ENCODE peak calls at places on chromosomes 16 and 17, in eight cellular contexts. One of them, this sample, is unnamed.

GRCh38 chr16:10178079-10178478 is 4.1 kb downstream of the GRIN2A start:
- DNase-seq in OCI-LY7: no peak
- DNase-seq in lower leg skin: peak
- DNase-seq in prostate gland: no peak
- DNase-seq in cardiac fibroblast: no peak
- DNase-seq in gastrocnemius medialis: no peak
- DNase-seq in skeletal muscle cell: no peak
- DNase-seq in AG04450: no peak
- DNase-seq in this sample: no peak

GRCh38 chr17:16912021-16912962 is 59.6 kb downstream of the TNFRSF13B start:
- DNase-seq in OCI-LY7: no peak
- DNase-seq in lower leg skin: peak
- DNase-seq in prostate gland: no peak
- DNase-seq in cardiac fibroblast: no peak
- DNase-seq in gastrocnemius medialis: no peak
- DNase-seq in skeletal muscle cell: no peak
- DNase-seq in AG04450: no peak
- DNase-seq in this sample: no peak

GRCh38 chr16:67726106-67727034 is 7.3 kb upstream of the GFOD2 start:
- DNase-seq in OCI-LY7: no peak
- DNase-seq in lower leg skin: no peak
- DNase-seq in prostate gland: no peak
- DNase-seq in cardiac fibroblast: no peak
- DNase-seq in gastrocnemius medialis: no peak
- DNase-seq in skeletal muscle cell: no peak
- DNase-seq in AG04450: no peak
- DNase-seq in this sample: no peak

GRCh38 chr16:31078597-31079341 is 4.5 kb downstream of the ZNF646 start:
- DNase-seq in OCI-LY7: no peak
- DNase-seq in lower leg skin: no peak
- DNase-seq in prostate gland: no peak
- DNase-seq in cardiac fibroblast: no peak
- DNase-seq in gastrocnemius medialis: no peak
- DNase-seq in skeletal muscle cell: no peak
- DNase-seq in AG04450: no peak
- DNase-seq in this sample: no peak

GRCh38 chr17:1710807-1711553 is 803 bp upstream of the TLCD2 start:
- DNase-seq in OCI-LY7: no peak
- DNase-seq in lower leg skin: no peak
- DNase-seq in prostate gland: no peak
- DNase-seq in cardiac fibroblast: peak
- DNase-seq in gastrocnemius medialis: no peak
- DNase-seq in skeletal muscle cell: no peak
- DNase-seq in AG04450: no peak
- DNase-seq in this sample: no peak

GRCh38 chr17:4344926-4345325 is 21.5 kb downstream of the UBE2G1 start:
- DNase-seq in OCI-LY7: no peak
- DNase-seq in lower leg skin: no peak
- DNase-seq in prostate gland: no peak
- DNase-seq in cardiac fibroblast: no peak
- DNase-seq in gastrocnemius medialis: no peak
- DNase-seq in skeletal muscle cell: no peak
- DNase-seq in AG04450: no peak
- DNase-seq in this sample: no peak

GRCh38 chr16:87538594-87538993 is 45.8 kb upstream of the ZCCHC14 start:
- DNase-seq in OCI-LY7: no peak
- DNase-seq in lower leg skin: peak
- DNase-seq in prostate gland: no peak
- DNase-seq in cardiac fibroblast: peak
- DNase-seq in gastrocnemius medialis: no peak
- DNase-seq in skeletal muscle cell: no peak
- DNase-seq in AG04450: no peak
- DNase-seq in this sample: no peak

GRCh38 chr17:73343168-73343634 is 31.4 kb upstream of the CDC42EP4 start:
- DNase-seq in OCI-LY7: no peak
- DNase-seq in lower leg skin: no peak
- DNase-seq in prostate gland: no peak
- DNase-seq in cardiac fibroblast: peak
- DNase-seq in gastrocnemius medialis: peak
- DNase-seq in skeletal muscle cell: peak
- DNase-seq in AG04450: peak
- DNase-seq in this sample: no peak

GRCh38 chr16:79269211-79269863 is 331.2 kb downstream of the MAF start:
- DNase-seq in OCI-LY7: peak
- DNase-seq in lower leg skin: peak
- DNase-seq in prostate gland: no peak
- DNase-seq in cardiac fibroblast: no peak
- DNase-seq in gastrocnemius medialis: no peak
- DNase-seq in skeletal muscle cell: no peak
- DNase-seq in AG04450: no peak
- DNase-seq in this sample: no peak

DNA sequence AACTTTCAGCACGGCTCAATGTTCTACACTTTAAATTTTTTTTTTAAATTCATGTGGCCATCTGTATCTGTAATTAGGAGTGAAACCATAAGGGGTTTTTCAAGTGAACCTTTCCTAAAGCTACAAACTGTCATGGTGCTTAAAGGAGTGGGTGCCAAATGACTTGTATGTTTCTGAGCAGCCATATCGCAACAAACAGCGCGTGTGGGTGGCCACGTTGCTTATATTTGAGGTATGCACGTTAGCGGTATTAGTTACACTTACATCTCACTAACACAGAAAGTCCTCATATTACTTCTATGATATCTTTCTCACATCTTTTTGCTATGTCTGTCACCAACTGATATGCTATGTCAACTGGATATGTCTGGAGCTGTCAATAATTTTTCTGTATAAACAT is 71.3 kb upstream of the PSMD7 start:
- DNase-seq in OCI-LY7: no peak
- DNase-seq in lower leg skin: no peak
- DNase-seq in prostate gland: no peak
- DNase-seq in cardiac fibroblast: peak
- DNase-seq in gastrocnemius medialis: no peak
- DNase-seq in skeletal muscle cell: no peak
- DNase-seq in AG04450: no peak
- DNase-seq in this sample: no peak
- H3K4me3 ChIP-seq in OCI-LY7: no peak
- H3K4me3 ChIP-seq in lower leg skin: no peak
- H3K4me3 ChIP-seq in prostate gland: no peak
- H3K4me3 ChIP-seq in cardiac fibroblast: no peak
- H3K4me3 ChIP-seq in gastrocnemius medialis: no peak
- H3K4me3 ChIP-seq in skeletal muscle cell: no peak
- H3K4me3 ChIP-seq in AG04450: no peak
- H3K4me3 ChIP-seq in this sample: no peak

GRCh38 chr16:84726079-84726669 is 26.4 kb downstream of the USP10 start:
- DNase-seq in OCI-LY7: peak
- DNase-seq in lower leg skin: peak
- DNase-seq in prostate gland: peak
- DNase-seq in cardiac fibroblast: peak
- DNase-seq in gastrocnemius medialis: peak
- DNase-seq in skeletal muscle cell: peak
- DNase-seq in AG04450: peak
- DNase-seq in this sample: peak
- H3K4me3 ChIP-seq in OCI-LY7: peak
- H3K4me3 ChIP-seq in lower leg skin: no peak
- H3K4me3 ChIP-seq in prostate gland: no peak
- H3K4me3 ChIP-seq in cardiac fibroblast: no peak
- H3K4me3 ChIP-seq in gastrocnemius medialis: no peak
- H3K4me3 ChIP-seq in skeletal muscle cell: no peak
- H3K4me3 ChIP-seq in AG04450: peak
- H3K4me3 ChIP-seq in this sample: no peak

GRCh38 chr17:65495255-65496060 is 66.0 kb downstream of the AXIN2 start:
- DNase-seq in OCI-LY7: no peak
- DNase-seq in lower leg skin: no peak
- DNase-seq in prostate gland: no peak
- DNase-seq in cardiac fibroblast: no peak
- DNase-seq in gastrocnemius medialis: no peak
- DNase-seq in skeletal muscle cell: no peak
- DNase-seq in AG04450: no peak
- DNase-seq in this sample: no peak
- H3K4me3 ChIP-seq in OCI-LY7: no peak
- H3K4me3 ChIP-seq in lower leg skin: no peak
- H3K4me3 ChIP-seq in prostate gland: no peak
- H3K4me3 ChIP-seq in cardiac fibroblast: no peak
- H3K4me3 ChIP-seq in gastrocnemius medialis: no peak
- H3K4me3 ChIP-seq in skeletal muscle cell: no peak
- H3K4me3 ChIP-seq in AG04450: no peak
- H3K4me3 ChIP-seq in this sample: no peak

DNA sequence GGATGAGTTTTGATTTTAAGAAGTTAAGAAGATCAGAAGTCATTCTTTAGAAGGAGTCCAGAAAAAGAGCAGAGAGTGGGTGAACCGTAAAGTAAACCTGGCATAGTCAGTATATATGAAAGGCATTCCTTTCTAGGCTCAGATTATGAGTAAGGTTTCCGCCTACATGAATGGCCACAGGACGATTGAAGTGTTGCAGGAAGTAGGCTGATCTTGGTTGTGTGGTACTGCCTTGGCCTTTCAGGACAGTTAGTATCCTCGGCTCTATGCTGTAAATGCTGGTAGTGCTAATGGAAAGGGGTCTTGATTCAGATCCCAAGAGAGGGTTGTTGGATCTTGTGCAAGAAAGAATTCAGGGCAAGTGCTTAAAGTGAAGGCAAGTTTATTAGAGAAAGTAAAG is 164.5 kb downstream of the SNX29 start:
- DNase-seq in OCI-LY7: no peak
- DNase-seq in lower leg skin: no peak
- DNase-seq in prostate gland: no peak
- DNase-seq in cardiac fibroblast: no peak
- DNase-seq in gastrocnemius medialis: no peak
- DNase-seq in skeletal muscle cell: no peak
- DNase-seq in AG04450: no peak
- DNase-seq in this sample: no peak
- H3K4me3 ChIP-seq in OCI-LY7: no peak
- H3K4me3 ChIP-seq in lower leg skin: no peak
- H3K4me3 ChIP-seq in prostate gland: no peak
- H3K4me3 ChIP-seq in cardiac fibroblast: no peak
- H3K4me3 ChIP-seq in gastrocnemius medialis: no peak
- H3K4me3 ChIP-seq in skeletal muscle cell: no peak
- H3K4me3 ChIP-seq in AG04450: no peak
- H3K4me3 ChIP-seq in this sample: no peak

GRCh38 chr17:76530489-76530814 is 7.1 kb downstream of the CYGB start:
- DNase-seq in OCI-LY7: no peak
- DNase-seq in lower leg skin: no peak
- DNase-seq in prostate gland: no peak
- DNase-seq in cardiac fibroblast: no peak
- DNase-seq in gastrocnemius medialis: no peak
- DNase-seq in skeletal muscle cell: no peak
- DNase-seq in AG04450: no peak
- DNase-seq in this sample: no peak
- H3K4me3 ChIP-seq in OCI-LY7: no peak
- H3K4me3 ChIP-seq in lower leg skin: no peak
- H3K4me3 ChIP-seq in prostate gland: no peak
- H3K4me3 ChIP-seq in cardiac fibroblast: no peak
- H3K4me3 ChIP-seq in gastrocnemius medialis: peak
- H3K4me3 ChIP-seq in skeletal muscle cell: no peak
- H3K4me3 ChIP-seq in AG04450: no peak
- H3K4me3 ChIP-seq in this sample: no peak

GRCh38 chr17:61208301-61209098 is 191.1 kb upstream of the TBX2 start:
- DNase-seq in OCI-LY7: no peak
- DNase-seq in lower leg skin: no peak
- DNase-seq in prostate gland: no peak
- DNase-seq in cardiac fibroblast: peak
- DNase-seq in gastrocnemius medialis: no peak
- DNase-seq in skeletal muscle cell: no peak
- DNase-seq in AG04450: peak
- DNase-seq in this sample: no peak
- H3K4me3 ChIP-seq in OCI-LY7: no peak
- H3K4me3 ChIP-seq in lower leg skin: no peak
- H3K4me3 ChIP-seq in prostate gland: no peak
- H3K4me3 ChIP-seq in cardiac fibroblast: no peak
- H3K4me3 ChIP-seq in gastrocnemius medialis: peak
- H3K4me3 ChIP-seq in skeletal muscle cell: no peak
- H3K4me3 ChIP-seq in AG04450: peak
- H3K4me3 ChIP-seq in this sample: no peak

GRCh38 chr17:70093163-70093562 is 18.1 kb downstream of the KCNJ16 start:
- DNase-seq in OCI-LY7: no peak
- DNase-seq in lower leg skin: no peak
- DNase-seq in prostate gland: no peak
- DNase-seq in cardiac fibroblast: no peak
- DNase-seq in gastrocnemius medialis: no peak
- DNase-seq in skeletal muscle cell: no peak
- DNase-seq in AG04450: no peak
- DNase-seq in this sample: no peak

GRCh38 chr17:70096861-70097260 is 21.8 kb downstream of the KCNJ16 start:
- DNase-seq in OCI-LY7: no peak
- DNase-seq in lower leg skin: no peak
- DNase-seq in prostate gland: no peak
- DNase-seq in cardiac fibroblast: no peak
- DNase-seq in gastrocnemius medialis: no peak
- DNase-seq in skeletal muscle cell: no peak
- DNase-seq in AG04450: no peak
- DNase-seq in this sample: no peak

GRCh38 chr17:70091681-70092080 is 16.7 kb downstream of the KCNJ16 start:
- DNase-seq in OCI-LY7: no peak
- DNase-seq in lower leg skin: no peak
- DNase-seq in prostate gland: no peak
- DNase-seq in cardiac fibroblast: no peak
- DNase-seq in gastrocnemius medialis: no peak
- DNase-seq in skeletal muscle cell: no peak
- DNase-seq in AG04450: peak
- DNase-seq in this sample: no peak

GRCh38 chr17:70098030-70098429 is 23.0 kb downstream of the KCNJ16 start:
- DNase-seq in OCI-LY7: no peak
- DNase-seq in lower leg skin: no peak
- DNase-seq in prostate gland: no peak
- DNase-seq in cardiac fibroblast: no peak
- DNase-seq in gastrocnemius medialis: no peak
- DNase-seq in skeletal muscle cell: peak
- DNase-seq in AG04450: no peak
- DNase-seq in this sample: no peak

GRCh38 chr17:70095455-70095854 is 20.4 kb downstream of the KCNJ16 start:
- DNase-seq in OCI-LY7: no peak
- DNase-seq in lower leg skin: no peak
- DNase-seq in prostate gland: peak
- DNase-seq in cardiac fibroblast: no peak
- DNase-seq in gastrocnemius medialis: no peak
- DNase-seq in skeletal muscle cell: no peak
- DNase-seq in AG04450: no peak
- DNase-seq in this sample: no peak
- H3K4me3 ChIP-seq in OCI-LY7: no peak
- H3K4me3 ChIP-seq in lower leg skin: no peak
- H3K4me3 ChIP-seq in prostate gland: no peak
- H3K4me3 ChIP-seq in cardiac fibroblast: no peak
- H3K4me3 ChIP-seq in gastrocnemius medialis: no peak
- H3K4me3 ChIP-seq in skeletal muscle cell: no peak
- H3K4me3 ChIP-seq in AG04450: no peak
- H3K4me3 ChIP-seq in this sample: no peak

GRCh38 chr17:40093005-40093579 is 7.3 kb downstream of the NR1D1 start:
- DNase-seq in OCI-LY7: no peak
- DNase-seq in lower leg skin: no peak
- DNase-seq in prostate gland: no peak
- DNase-seq in cardiac fibroblast: no peak
- DNase-seq in gastrocnemius medialis: no peak
- DNase-seq in skeletal muscle cell: no peak
- DNase-seq in AG04450: no peak
- DNase-seq in this sample: no peak
- H3K4me3 ChIP-seq in OCI-LY7: no peak
- H3K4me3 ChIP-seq in lower leg skin: no peak
- H3K4me3 ChIP-seq in prostate gland: no peak
- H3K4me3 ChIP-seq in cardiac fibroblast: no peak
- H3K4me3 ChIP-seq in gastrocnemius medialis: peak
- H3K4me3 ChIP-seq in skeletal muscle cell: no peak
- H3K4me3 ChIP-seq in AG04450: no peak
- H3K4me3 ChIP-seq in this sample: no peak